ENCODE peak calls at places on chromosome 3, in nine cellular contexts. Z is progenitor cell of endocrine pancreas, K is neural progenitor cell, O is HEK293T, T is fibroblast of pulmonary artery, V is IMR-90, H is pons, J is aorta, M is RWPE2. F is an unnamed sample.

GRCh38 chr3:167406876-167407492 is 26.9 kb upstream of the ZBBX start:
- DNase-seq in T (peak), H (peak), M (no peak), O (peak), J (no peak), V (peak), Z (peak), K (peak), F (peak)

GRCh38 chr3:125154800-125155269 is 57.7 kb downstream of the SLC12A8 start:
- DNase-seq in Z (no peak), K (no peak), T (no peak), V (no peak), H (no peak), J (no peak), O (no peak), M (no peak), F (no peak)

GRCh38 chr3:17151598-17152373 is 267.0 kb downstream of the PLCL2 start:
- DNase-seq in V (no peak), K (no peak), H (no peak), Z (no peak), T (no peak), O (no peak), M (no peak), J (no peak), F (no peak)

GRCh38 chr3:47407896-47408838 is 27.3 kb downstream of the PTPN23 start:
- DNase-seq in O (no peak), K (no peak), T (no peak), J (no peak), Z (no peak), V (no peak), M (no peak), H (no peak), F (no peak)

GRCh38 chr3:113436794-113437193 is 4.5 kb downstream of the CFAP44 start:
- DNase-seq in J (no peak), K (no peak), T (peak), O (no peak), Z (no peak), M (no peak), H (no peak), V (peak), F (no peak)

GRCh38 chr3:97910931-97911351 is 61.3 kb downstream of the RIOX2 start:
- DNase-seq in J (no peak), H (peak), M (no peak), V (no peak), K (no peak), T (peak), O (no peak), Z (no peak), F (peak)

GRCh38 chr3:109685084-109686079 is 348.0 kb upstream of the DPPA4 start:
- DNase-seq in Z (no peak), H (peak), M (peak), K (no peak), T (peak), O (no peak), J (peak), V (peak), F (peak)

GRCh38 chr3:166556955-166557354 is 719.7 kb upstream of the BCHE start:
- DNase-seq in J (no peak), O (no peak), T (no peak), V (no peak), M (no peak), K (no peak), Z (no peak), H (no peak), F (no peak)

GRCh38 chr3:171125010-171125409 is 98.5 kb upstream of the SLC2A2 start:
- DNase-seq in H (no peak), Z (no peak), V (peak), J (no peak), O (no peak), T (peak), K (no peak), M (no peak), F (no peak)

GRCh38 chr3:170801597-170801996 is 68.4 kb downstream of the RPL22L1 start:
- DNase-seq in O (no peak), V (no peak), K (no peak), J (no peak), T (no peak), Z (no peak), M (no peak), H (no peak), F (no peak)

GRCh38 chr3:185654758-185655145 is 68.7 kb downstream of the SENP2 start:
- DNase-seq in K (no peak), H (no peak), M (no peak), Z (no peak), T (no peak), O (no peak), V (no peak), J (no peak), F (no peak)

GRCh38 chr3:195859061-195859845 is 47.5 kb upstream of the MUC4 start:
- DNase-seq in M (no peak), T (peak), O (peak), Z (peak), H (peak), K (peak), J (peak), V (peak), F (peak)

GRCh38 chr3:14377044-14377837 is 25.2 kb upstream of the SLC6A6 start:
- DNase-seq in H (no peak), M (no peak), J (no peak), T (no peak), K (no peak), Z (no peak), O (no peak), V (no peak), F (no peak)

GRCh38 chr3:138412821-138413531 is 21.4 kb upstream of the ESYT3 start:
- DNase-seq in J (no peak), T (peak), V (peak), M (no peak), O (no peak), H (no peak), Z (no peak), K (no peak), F (no peak)

GRCh38 chr3:179880868-179881267 is 155.9 kb downstream of the PEX5L start:
- DNase-seq in M (no peak), K (peak), T (no peak), Z (no peak), J (no peak), O (no peak), V (no peak), H (no peak), F (no peak)

GRCh38 chr3:15050405-15051092 is 14.6 kb downstream of the MRPS25 start:
- DNase-seq in T (no peak), O (no peak), J (no peak), H (no peak), Z (no peak), K (no peak), V (no peak), M (no peak), F (no peak)

GRCh38 chr3:105860649-105861048 is 8.2 kb downstream of the CBLB start:
- DNase-seq in M (no peak), H (no peak), O (no peak), T (no peak), J (no peak), V (no peak), K (no peak), Z (no peak), F (no peak)

GRCh38 chr3:112687214-112687613 is 46.3 kb upstream of the CCDC80 start:
- DNase-seq in O (no peak), H (no peak), V (no peak), K (peak), T (no peak), M (no peak), J (no peak), Z (no peak), F (no peak)

GRCh38 chr3:141618938-141619337 is 119.2 kb upstream of the RNF7 start:
- DNase-seq in J (no peak), Z (no peak), M (no peak), K (no peak), H (no peak), T (no peak), O (no peak), V (no peak), F (no peak)

GRCh38 chr3:6994081-6994668 is 133.3 kb downstream of the GRM7 start:
- DNase-seq in Z (no peak), M (no peak), T (peak), O (no peak), J (no peak), V (no peak), K (no peak), H (no peak), F (no peak)

F was measured in Ammon's horn.